ENCODE peak calls at places on chromosomes 3 and 15, in four cellular contexts. W is H1, P is K562, Y is HepG2. C is an unnamed sample.
A peak's percentile ranks its signal among the peaks of the same experiment; 100 is the strongest.

GRCh38 chr15:73368301-73369072 is at the start of gene HCN4:
- DNase-seq in W (no peak), P (peak; percentile 31), Y (no peak), C (no peak)

GRCh38 chr3:52831500-52832301 is 1.2 kb upstream of the ITIH4 start:
- DNase-seq in Y (peak; percentile 64), W (no peak), P (peak; percentile 65), C (no peak)

GRCh38 chr3:101120039-101120438 is 126.8 kb upstream of the ABI3BP start:
- DNase-seq in P (no peak), Y (no peak), W (no peak), C (no peak)

GRCh38 chr3:22372292-22372949 is 621.4 kb upstream of the ZNF385D start:
- DNase-seq in W (no peak), Y (no peak), P (no peak), C (no peak)

GRCh38 chr3:175266993-175267960 is 408.1 kb downstream of the NAALADL2 start:
- DNase-seq in Y (no peak), P (no peak), W (no peak), C (no peak)

GRCh38 chr15:62824111-62824737 is 218.3 kb upstream of the TPM1 start:
- DNase-seq in W (no peak), Y (no peak), P (no peak), C (no peak)

GRCh38 chr15:96408591-96409183 is 78.2 kb downstream of the NR2F2 start:
- DNase-seq in W (no peak), Y (no peak), P (no peak), C (no peak)

GRCh38 chr3:172341482-172342059 is 106.7 kb downstream of the GHSR start:
- DNase-seq in P (peak; percentile 39), Y (peak; percentile 66), W (no peak), C (peak; percentile 24)

GRCh38 chr15:69843927-69844326 is 253.8 kb downstream of the TLE3 start:
- DNase-seq in Y (no peak), P (no peak), W (no peak), C (no peak)

GRCh38 chr3:33403756-33404155 is 36.4 kb downstream of the UBP1 start:
- DNase-seq in Y (no peak), P (no peak), W (no peak), C (no peak)

GRCh38 chr3:184816654-184817053 is 4.7 kb downstream of the VPS8 start:
- DNase-seq in Y (no peak), W (no peak), P (no peak), C (no peak)
- TF ChIP-seq JUND in Y (no peak), W (no peak), P (no peak), C (no peak)

DNA sequence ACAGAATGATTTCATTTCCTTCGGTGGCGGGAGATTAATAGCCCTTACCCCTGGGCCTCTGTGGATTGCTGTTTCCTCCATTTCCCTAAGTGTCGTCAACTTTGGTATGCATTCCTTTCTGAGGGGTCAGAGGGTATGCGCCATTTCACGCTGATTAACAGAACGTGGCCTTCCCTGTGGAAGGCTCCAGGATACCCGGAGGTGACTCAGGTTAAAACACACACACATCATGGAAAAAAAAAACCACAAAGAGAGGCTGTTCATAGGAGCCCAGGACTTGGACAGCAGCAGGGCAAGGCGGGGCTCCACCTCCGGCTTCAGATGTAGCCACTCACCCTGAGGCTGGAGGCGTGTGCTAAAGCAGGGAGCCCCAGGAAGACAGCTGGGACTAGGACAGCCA is 51.9 kb downstream of the EPHB1 start:
- DNase-seq in Y (peak; percentile 80), P (no peak), W (no peak), C (no peak)
- TF ChIP-seq CBX5 in Y (no peak), P (no peak), W (no peak), C (no peak)

GRCh38 chr15:88543065-88543776 is 3.3 kb downstream of the DET1 start:
- DNase-seq in Y (no peak), P (no peak), W (no peak), C (no peak)
- TF ChIP-seq POLR2AphosphoS5 in Y (no peak), P (no peak), W (no peak), C (no peak)

GRCh38 chr3:119901148-119901547 is 119.2 kb downstream of the NR1I2 start:
- DNase-seq in P (no peak), Y (no peak), W (no peak), C (no peak)

GRCh38 chr3:119898478-119899177 is 116.7 kb downstream of the NR1I2 start:
- DNase-seq in W (no peak), P (no peak), Y (no peak), C (no peak)

GRCh38 chr3:119899178-119899511 is 117.2 kb downstream of the NR1I2 start:
- DNase-seq in W (no peak), Y (no peak), P (no peak), C (no peak)

DNA sequence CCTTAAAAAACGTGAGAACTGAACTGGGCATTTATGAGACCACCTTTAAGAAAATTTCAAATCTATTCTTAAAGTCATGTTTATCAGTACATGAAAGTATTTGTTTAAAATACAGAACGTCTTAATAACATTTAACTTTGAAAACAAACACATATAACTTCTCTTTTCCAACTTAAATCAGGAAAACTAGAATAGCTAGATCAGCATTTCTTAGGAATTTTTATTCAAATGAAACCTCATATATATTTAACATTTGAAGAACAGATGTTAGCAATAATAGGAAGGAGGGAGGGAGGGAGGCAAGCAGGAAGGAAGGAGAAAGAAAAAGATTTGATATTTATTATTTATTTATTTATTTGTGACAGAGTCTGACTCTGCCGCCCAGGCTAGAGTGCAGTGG is 120.2 kb downstream of the NR1I2 start:
- DNase-seq in W (no peak), P (no peak), Y (no peak), C (no peak)
- TF ChIP-seq JUND in W (no peak), P (no peak), Y (no peak), C (no peak)

DNA sequence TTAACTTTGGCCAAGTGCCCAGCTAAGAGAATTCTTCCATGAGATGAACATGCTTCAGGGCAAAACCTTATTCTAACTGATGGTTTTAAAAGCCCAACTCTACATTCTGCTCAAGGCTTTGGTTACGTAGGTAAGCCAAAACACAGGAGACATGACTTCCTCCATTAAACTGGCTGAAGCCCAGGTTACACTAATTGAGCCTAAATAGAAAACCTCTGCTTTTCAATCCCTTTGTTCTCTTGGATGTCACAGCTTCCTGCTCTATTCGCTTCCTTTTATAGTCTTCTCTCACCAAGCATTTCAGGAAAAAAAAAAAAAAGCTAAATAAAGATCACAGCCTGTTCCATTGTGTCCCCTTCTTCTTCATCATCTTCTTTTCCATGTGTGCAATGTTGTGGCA is 420.4 kb downstream of the TIGIT start:
- DNase-seq in Y (no peak), W (no peak), P (no peak), C (no peak)
- TF ChIP-seq CBX5 in Y (no peak), W (no peak), P (no peak), C (no peak)

DNA sequence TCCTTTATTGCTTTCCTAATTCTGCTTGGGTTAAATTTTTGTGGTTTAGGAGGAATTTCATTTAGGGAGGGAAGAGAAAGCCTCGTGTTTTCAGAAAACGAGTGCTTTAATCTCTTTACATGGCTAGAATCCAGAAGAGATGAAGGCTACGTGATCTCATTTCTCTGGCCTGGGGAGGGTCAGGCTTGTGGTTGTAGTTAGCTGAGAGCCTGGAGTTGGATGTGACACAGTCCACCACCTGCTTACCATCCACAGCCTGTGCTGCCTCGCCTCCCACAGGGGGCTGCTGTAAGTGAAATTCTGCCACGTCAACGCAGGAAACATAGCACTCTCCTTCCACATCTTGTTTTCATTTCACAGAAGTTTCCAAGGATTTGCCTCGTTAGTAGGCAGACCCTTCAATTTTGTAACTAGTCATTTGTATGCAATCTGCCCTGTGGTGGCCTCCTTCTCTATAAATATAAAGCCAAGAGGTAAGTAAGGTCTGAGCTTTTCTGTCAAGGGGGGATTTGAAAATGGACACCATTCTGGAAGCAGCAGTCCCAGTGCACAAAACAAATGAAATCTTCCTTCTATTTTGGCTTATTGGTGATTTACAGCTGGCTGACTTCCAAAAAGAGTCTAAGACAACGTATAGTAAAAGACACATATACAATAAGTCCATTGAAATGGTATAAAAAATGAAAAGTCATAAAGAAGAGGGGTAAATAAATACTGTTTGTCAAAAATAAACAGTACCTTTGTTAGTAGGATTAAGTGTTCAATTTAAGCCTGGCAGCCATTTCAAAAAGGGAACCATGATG is 3.4 kb downstream of the GXYLT2 start:
- DNase-seq in Y (peak; percentile 46), P (peak; percentile 15), W (no peak), C (no peak)
- TF ChIP-seq POLR2AphosphoS5 in Y (no peak), P (no peak), W (no peak), C (no peak)

GRCh38 chr3:134055661-134056060 is 25.9 kb upstream of the SLCO2A1 start:
- DNase-seq in W (no peak), P (no peak), Y (no peak), C (no peak)
- TF ChIP-seq JUND in W (no peak), P (no peak), Y (no peak), C (no peak)

GRCh38 chr3:36842275-36842674 is 77.9 kb upstream of the DCLK3 start:
- DNase-seq in Y (no peak), W (no peak), P (no peak), C (no peak)

GRCh38 chr3:36840453-36840921 is 76.1 kb upstream of the DCLK3 start:
- DNase-seq in W (no peak), P (no peak), Y (no peak), C (no peak)

GRCh38 chr3:36846406-36846805 is 82.1 kb upstream of the DCLK3 start:
- DNase-seq in Y (no peak), P (no peak), W (no peak), C (no peak)

DNA sequence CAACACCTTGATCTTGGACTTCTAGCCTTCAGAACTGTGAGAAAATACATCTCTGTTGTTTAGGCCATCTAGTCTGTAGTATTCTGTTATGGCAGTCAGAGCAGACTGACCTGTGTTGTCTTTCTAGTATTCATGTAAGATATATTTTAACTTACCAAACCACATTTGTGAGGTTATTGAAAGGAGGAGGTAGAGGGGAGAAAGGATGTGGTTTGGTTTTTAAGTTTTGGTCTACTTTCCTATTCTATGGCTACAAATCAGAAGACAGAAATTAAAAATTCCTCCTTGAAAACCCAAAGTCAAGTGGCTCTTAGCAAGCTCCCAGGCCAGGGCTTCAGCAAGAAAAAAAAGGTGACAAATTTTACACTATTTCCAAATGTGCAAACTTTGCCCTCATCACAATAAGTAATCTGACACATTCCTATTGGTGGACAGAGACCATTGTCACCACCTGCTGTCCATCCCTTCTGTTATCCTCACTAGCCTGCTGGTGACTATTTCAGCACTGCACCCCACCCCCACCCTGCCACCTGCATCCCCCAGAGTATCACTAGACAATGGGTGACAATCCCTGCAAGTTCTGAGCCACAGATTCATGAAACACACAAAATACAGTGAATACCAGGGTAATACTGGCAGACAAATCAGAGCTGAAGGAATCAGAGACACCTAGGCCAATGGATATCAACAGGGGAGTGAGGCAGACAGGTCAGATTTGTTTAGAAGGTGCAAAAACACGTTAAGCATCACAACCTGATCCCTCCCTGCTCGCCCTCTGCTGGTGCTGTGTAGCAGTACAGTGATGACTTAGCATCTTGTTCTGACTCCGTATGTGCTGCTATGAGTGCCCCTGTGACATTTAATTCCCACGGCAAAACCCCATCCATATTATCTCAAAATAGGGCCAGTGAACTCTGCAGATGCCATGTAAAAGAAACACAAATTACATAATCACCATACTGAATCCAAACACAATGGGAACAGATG is 79.0 kb upstream of the DCLK3 start:
- DNase-seq in Y (peak; percentile 24), W (peak; percentile 69), P (peak; percentile 62), C (peak; percentile 15)
- TF ChIP-seq CBX5 in Y (no peak), W (no peak), P (peak; percentile 79), C (no peak)